ENCODE peak calls at places on chromosomes 11 and 22, in four cellular contexts. U is K562, A is GM12878, K is HepG2. W is an unnamed sample.

GRCh38 chr11:48055292-48056132 is 75.2 kb downstream of the PTPRJ start:
- DNase-seq in U (no peak), A (no peak), K (peak), W (no peak)

GRCh38 chr11:2778630-2779498 is 79.1 kb upstream of the KCNQ1OT1 start:
- DNase-seq in U (peak), A (no peak), K (peak), W (peak)

GRCh38 chr11:64060861-64061444 is 25.2 kb downstream of the FLRT1 start:
- DNase-seq in U (peak), A (no peak), K (no peak), W (peak)

GRCh38 chr11:75431533-75432525 is 1.2 kb downstream of the KLHL35 start:
- DNase-seq in U (peak), A (no peak), K (no peak), W (peak)

GRCh38 chr11:117456027-117456720 is 128.5 kb downstream of the CEP164 start:
- DNase-seq in U (no peak), A (peak), K (no peak), W (no peak)

GRCh38 chr11:79431535-79431934 is 9.3 kb downstream of the TENM4 start:
- DNase-seq in U (no peak), A (no peak), K (no peak), W (no peak)

GRCh38 chr22:25650834-25651233 is 86.4 kb downstream of the GRK3 start:
- DNase-seq in U (no peak), A (peak), K (no peak), W (no peak)

GRCh38 chr11:124174001-124174400 is 9.1 kb upstream of the OR10D3 start:
- DNase-seq in U (peak), A (no peak), K (peak), W (no peak)

DNA sequence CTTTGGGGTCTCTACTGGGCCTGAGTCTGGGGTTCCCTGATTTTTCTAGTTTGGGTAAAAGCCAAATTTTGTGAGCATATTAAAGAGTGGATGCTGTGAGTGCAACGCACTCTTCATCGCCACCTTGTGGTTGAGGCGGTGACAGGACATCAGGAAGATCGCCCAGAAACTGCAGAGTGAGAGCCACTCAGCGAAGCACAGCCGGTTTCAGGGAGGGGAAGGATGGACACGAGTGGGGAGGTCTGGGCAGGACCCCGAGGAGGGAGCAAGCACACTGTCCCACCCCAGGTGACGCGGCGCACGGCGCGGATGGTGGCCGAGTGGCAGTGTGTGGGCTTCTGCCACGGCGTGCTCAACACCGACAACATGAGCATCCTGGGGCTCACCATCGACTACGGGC is 9.1 kb downstream of the SELENOO start:
- DNase-seq in U (peak), A (no peak), K (peak), W (peak)
- TF ChIP-seq MAX in U (no peak), A (no peak), K (no peak), W (no peak)

DNA sequence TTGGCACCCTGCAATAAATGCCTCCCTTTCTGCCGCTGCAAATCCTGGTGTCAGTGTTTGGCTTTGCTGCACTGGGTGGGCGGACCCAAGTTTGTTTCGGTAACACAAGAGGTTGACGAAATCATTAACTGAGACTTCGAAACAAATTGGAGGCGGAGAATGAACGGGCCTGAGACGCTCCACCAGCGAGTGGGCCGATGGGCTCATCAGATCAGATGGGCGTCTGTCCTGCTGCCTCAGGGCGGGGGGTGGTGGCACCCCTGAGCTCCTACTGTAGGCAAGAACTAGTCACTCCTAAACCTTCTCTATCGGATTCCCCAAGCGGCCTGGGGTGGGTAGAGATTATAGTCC is 918 bp upstream of the CAPN5 start:
- DNase-seq in U (no peak), A (no peak), K (no peak), W (peak)
- TF ChIP-seq NR2C2 in U (no peak), A (no peak), K (no peak), W (no peak)

GRCh38 chr11:65558002-65558784 is at the start of gene LTBP3:
- DNase-seq in U (peak), A (no peak), K (peak), W (peak)

GRCh38 chr11:65557280-65558001 is 718 bp downstream of the LTBP3 start:
- DNase-seq in U (peak), A (no peak), K (peak), W (no peak)

GRCh38 chr11:65554842-65555395 is 3.2 kb downstream of the LTBP3 start:
- DNase-seq in U (no peak), A (no peak), K (no peak), W (no peak)

GRCh38 chr11:65555693-65556231 is 2.4 kb downstream of the LTBP3 start:
- DNase-seq in U (peak), A (no peak), K (peak), W (no peak)

DNA sequence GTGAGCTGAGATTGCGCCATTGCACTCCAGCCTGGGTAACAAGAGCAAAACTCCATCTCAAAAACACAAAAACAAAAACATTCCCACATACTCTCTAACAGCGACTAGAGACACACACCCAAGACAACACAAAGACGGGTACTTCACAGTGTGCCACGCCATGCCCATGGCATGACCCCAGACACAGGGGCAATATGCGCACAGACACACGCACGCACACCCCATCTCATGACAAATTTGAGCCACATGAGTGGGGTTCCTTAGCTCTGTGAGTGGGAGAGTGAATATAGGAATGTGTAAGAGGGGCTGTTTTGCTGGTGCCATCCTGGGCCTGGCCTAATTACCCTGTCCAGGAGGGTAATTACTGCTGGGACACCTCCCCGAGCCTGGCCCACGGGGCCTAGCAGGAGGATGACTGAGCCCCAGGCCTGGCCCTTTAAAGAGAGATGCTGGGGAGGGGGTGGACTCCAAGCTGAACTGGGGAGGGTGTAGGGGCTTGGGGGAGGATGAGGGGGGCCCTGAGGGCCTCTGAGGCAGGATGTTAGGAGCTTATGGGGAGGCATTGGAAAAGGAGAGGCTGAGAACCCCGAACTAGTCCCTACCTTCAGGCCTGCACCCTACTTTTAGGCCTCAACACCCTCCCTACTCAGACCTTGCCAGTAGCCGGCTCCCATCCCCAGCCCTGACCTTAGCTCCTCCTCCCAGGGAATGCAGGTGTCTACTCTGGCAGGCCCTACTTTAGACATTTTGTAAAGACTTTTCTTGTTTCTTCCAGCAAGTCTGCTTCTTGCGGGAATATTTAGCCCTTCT is 1.5 kb downstream of the LTBP3 start:
- DNase-seq in U (no peak), A (no peak), K (no peak), W (no peak)
- TF ChIP-seq MAX in U (no peak), A (no peak), K (no peak), W (no peak)

DNA sequence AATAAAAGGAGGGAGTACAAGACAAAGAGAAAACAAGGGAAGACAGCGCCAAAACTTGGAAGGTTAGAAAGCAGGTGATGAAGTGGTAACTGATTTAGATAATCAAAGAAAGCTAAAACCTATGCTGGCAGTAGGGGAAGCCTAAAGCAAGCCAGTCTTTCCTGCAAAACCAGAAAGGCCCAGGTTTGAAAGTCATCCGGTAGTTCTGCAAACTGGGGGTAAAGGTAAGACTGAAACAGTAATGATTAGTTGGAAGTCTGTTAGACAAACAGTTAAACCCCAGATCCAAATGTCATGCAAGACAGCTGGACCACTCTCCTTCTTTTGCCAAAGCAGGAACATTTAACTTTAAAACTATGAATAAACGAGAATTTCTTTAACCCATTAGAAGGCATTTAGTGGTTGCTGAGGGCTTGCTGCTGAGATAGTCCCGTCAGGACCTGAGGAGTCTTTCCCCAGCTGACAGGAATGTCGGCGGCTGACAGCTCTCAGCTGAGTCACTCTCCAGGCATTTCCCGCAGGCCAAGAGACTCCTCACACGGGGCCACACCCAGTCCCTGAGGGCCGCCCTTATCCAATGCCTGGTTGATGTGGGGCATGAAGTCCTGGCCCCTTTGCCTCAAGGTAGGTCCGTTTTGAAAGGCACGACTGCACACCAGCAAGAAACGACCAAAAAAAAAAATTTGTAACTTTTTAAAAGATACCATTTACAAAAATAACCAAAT is 36.3 kb upstream of the CFAP300 start:
- DNase-seq in U (peak), A (no peak), K (peak), W (peak)
- TF ChIP-seq NR2C2 in U (no peak), A (no peak), K (no peak), W (no peak)

DNA sequence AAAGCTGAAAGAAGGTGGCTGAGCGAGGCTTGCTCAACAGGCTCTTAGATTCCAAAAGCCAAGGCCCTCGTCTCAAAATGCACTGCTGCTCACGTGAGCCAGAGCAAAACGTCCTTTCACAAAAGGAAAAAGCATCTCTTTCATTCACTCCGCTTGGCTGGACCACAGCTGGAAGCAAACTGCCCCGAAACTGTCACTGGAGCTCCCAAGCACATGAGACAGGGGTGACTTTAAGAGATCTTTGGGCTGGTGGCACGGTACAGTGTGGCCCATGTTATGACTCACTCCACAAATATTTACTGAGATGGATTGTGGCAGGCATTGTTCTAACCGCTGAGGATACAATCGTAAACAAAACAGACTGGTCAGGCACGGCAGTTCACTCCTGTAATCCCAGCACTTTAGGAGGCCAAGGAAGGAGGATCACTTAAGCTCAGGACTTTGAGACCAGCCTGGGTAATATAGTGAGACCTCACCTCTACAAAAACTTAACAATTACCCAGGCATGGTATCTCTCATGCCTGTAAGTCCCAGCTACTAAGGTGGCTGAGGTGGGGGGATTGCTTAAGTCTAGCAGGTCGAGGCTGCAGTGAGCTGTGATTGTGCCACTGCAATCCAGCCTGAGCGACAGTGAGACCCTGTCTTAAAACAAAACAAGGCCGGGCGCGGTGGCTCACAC is 3.6 kb downstream of the PLA2G6 start:
- DNase-seq in U (peak), A (no peak), K (peak), W (no peak)
- TF ChIP-seq MAX in U (no peak), A (no peak), K (peak), W (no peak)

DNA sequence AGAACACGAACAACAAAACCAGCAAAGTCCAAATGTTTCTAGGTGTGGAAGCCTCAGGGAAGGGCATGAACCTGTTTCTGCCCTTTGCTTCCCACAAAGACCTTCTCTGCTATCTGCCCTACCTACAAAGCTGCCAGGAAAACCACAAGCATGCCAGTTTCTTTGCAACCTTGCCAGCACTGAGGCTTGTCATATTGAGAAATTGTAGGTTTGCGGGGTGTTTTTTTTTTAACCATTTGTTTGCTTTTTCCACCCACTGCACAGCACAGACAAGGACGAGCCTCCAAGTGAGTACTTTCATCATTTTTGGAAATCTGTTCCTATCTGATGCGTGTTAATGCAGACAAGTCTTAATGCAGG is 12.8 kb downstream of the PARVG start:
- DNase-seq in U (no peak), A (no peak), K (no peak), W (no peak)
- TF ChIP-seq NR2C2 in U (no peak), A (no peak), K (no peak), W (no peak)

GRCh38 chr11:59660621-59661020 is 8.2 kb downstream of the PATL1 start:
- DNase-seq in U (no peak), A (no peak), K (no peak), W (no peak)
- TF ChIP-seq MAX in U (no peak), A (no peak), K (no peak), W (no peak)

GRCh38 chr22:37735054-37735453 is 38.2 kb downstream of the TRIOBP start:
- DNase-seq in U (peak), A (no peak), K (peak), W (peak)
- TF ChIP-seq NR2C2 in U (no peak), A (no peak), K (no peak), W (no peak)